ENCODE peak calls at places on chromosomes 16 and 17, in eight cellular contexts. A is astrocyte, D is lower lobe of right lung, C is fibroblast of pulmonary artery, Z is tibial artery, T is NB4, J is left lung, M is cardiac muscle cell. V is an unnamed sample.

GRCh38 chr17:7462474-7463367 is 16.7 kb downstream of the ZBTB4 start:
- DNase-seq in J (peak; percentile 75), Z (no peak), M (no peak), C (no peak), A (no peak), T (no peak), D (no peak), V (no peak)

GRCh38 chr16:11196286-11196828 is 59.6 kb downstream of the SOCS1 start:
- DNase-seq in T (no peak), J (no peak), M (no peak), D (no peak), A (peak; percentile 66), C (no peak), Z (no peak), V (peak; percentile 17)

GRCh38 chr17:36728030-36728991 is 126.9 kb downstream of the MRM1 start:
- DNase-seq in J (no peak), A (no peak), Z (no peak), T (peak; percentile 32), M (no peak), C (no peak), D (no peak), V (no peak)

GRCh38 chr17:79369532-79369931 is 241.3 kb downstream of the RBFOX3 start:
- DNase-seq in C (no peak), Z (no peak), T (no peak), M (no peak), A (no peak), D (no peak), J (peak; percentile 30), V (no peak)

GRCh38 chr16:19907161-19907992 is 22.7 kb upstream of the GPRC5B start:
- DNase-seq in M (peak; percentile 85), C (peak; percentile 79), A (peak; percentile 30), Z (peak; percentile 47), J (peak; percentile 80), D (peak; percentile 61), T (peak; percentile 70), V (peak; percentile 60)

GRCh38 chr17:74554909-74555308 is 9.0 kb upstream of the CD300C start:
- DNase-seq in Z (no peak), D (no peak), J (no peak), A (no peak), M (no peak), T (no peak), C (no peak), V (no peak)

GRCh38 chr17:329794-330420 is 22.7 kb downstream of the RPH3AL start:
- DNase-seq in C (no peak), J (peak; percentile 40), M (no peak), A (no peak), D (no peak), Z (no peak), T (no peak), V (no peak)

GRCh38 chr17:50191070-50192045 is 10.1 kb downstream of the COL1A1 start:
- DNase-seq in C (no peak), J (peak; percentile 58), A (peak; percentile 65), Z (no peak), D (no peak), M (no peak), T (no peak), V (peak; percentile 57)

GRCh38 chr17:78802459-78802858 is 20.4 kb upstream of the CYTH1 start:
- DNase-seq in D (no peak), J (no peak), Z (no peak), A (no peak), T (no peak), M (no peak), C (no peak), V (no peak)

GRCh38 chr17:38725066-38725465 is 5.1 kb upstream of the CISD3 start:
- DNase-seq in D (no peak), J (no peak), T (no peak), M (no peak), Z (no peak), A (no peak), C (no peak), V (no peak)

GRCh38 chr17:1460233-1460632 is 4.2 kb upstream of the CRK start:
- DNase-seq in C (no peak), T (no peak), Z (peak; percentile 87), M (no peak), J (peak; percentile 88), D (peak; percentile 84), A (no peak), V (peak; percentile 29)

GRCh38 chr17:77572065-77572601 is 386.4 kb upstream of the TNRC6C start:
- DNase-seq in C (no peak), A (no peak), D (peak; percentile 37), T (no peak), Z (no peak), J (no peak), M (no peak), V (no peak)

GRCh38 chr17:34979650-34980352 is 511 bp upstream of the LIG3 start:
- DNase-seq in C (no peak), T (peak; percentile 62), D (no peak), J (no peak), Z (no peak), M (no peak), A (peak; percentile 29), V (no peak)

GRCh38 chr17:64083093-64083492 is 46.9 kb downstream of the ERN1 start:
- DNase-seq in T (no peak), M (no peak), C (no peak), D (no peak), J (no peak), A (no peak), Z (no peak), V (no peak)
- TF ChIP-seq CTCF in T (no peak), M (no peak), C (no peak), D (no peak), J (no peak), A (no peak), Z (no peak), V (no peak)

GRCh38 chr16:70653406-70653805 is 7.0 kb downstream of the IL34 start:
- DNase-seq in Z (no peak), M (no peak), T (no peak), A (no peak), C (no peak), J (no peak), D (no peak), V (no peak)

GRCh38 chr16:70649300-70649699 is 2.9 kb downstream of the IL34 start:
- DNase-seq in D (no peak), C (no peak), T (no peak), M (no peak), A (no peak), Z (no peak), J (no peak), V (no peak)

GRCh38 chr16:70652322-70652721 is 6.0 kb downstream of the IL34 start:
- DNase-seq in T (no peak), C (peak; percentile 8), Z (no peak), D (no peak), A (peak; percentile 9), J (no peak), M (no peak), V (no peak)

GRCh38 chr16:70650216-70650615 is 3.9 kb downstream of the IL34 start:
- DNase-seq in T (no peak), Z (no peak), M (no peak), C (no peak), D (no peak), J (no peak), A (no peak), V (no peak)

DNA sequence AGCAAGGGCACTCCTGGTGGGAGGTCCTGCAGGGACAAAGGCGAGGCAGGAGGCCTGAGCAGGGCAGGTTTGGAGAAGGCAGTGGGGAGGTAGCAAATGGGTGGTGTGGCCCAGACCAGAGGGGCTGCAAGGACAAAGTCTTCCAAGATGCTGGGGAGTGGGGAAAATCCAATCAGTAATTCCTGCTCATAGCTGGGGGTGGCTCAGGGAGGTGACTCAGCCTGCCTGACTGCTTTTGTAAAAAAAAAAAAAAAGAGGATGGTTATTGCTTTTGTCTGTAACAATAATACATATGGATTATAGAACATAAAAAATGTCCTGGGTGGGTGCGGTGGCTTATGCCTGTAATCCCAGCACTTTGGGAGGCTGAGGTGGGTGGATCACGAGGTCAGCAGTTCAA is 5.2 kb downstream of the IL34 start:
- DNase-seq in A (peak; percentile 5), M (no peak), T (no peak), J (no peak), C (no peak), D (no peak), Z (no peak), V (no peak)
- TF ChIP-seq CTCF in A (no peak), M (no peak), T (no peak), J (no peak), C (no peak), D (no peak), Z (no peak), V (no peak)

DNA sequence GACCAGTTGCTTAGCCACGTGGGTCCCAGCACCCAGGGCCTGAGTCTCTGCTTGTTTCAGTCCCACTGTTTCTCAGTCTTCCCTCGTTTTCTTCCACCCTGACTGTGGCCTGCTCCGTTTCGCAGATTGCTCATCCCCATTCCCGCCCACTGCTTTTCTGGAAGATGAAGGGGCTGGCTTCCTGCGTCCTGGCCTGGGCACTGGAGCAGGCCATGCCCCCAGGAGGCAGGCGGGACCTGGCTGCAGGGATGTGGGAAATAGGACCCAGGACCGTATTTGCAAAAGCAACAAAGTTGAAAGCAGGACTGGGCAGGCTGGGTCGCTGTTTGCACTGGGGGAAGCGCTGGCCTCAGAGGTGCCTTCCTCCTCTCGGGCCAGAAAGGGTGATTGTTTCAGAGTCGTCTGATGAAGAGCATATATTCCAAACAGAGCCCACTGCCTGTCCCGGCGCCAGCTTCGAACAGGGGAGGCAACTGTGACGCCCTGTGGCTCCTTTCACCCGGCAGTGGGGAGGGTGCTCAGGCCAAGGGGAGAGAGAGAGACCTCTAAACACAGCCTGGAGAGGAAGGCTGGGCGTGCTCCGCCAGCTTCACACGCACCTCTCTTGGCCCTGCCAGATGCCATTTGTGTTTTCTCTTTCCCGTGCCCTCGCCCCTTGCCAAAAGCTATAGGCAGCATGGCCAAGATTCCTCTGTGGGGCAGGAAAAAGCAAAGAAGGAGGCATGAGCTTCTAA is 108.6 kb downstream of the CMIP start:
- DNase-seq in M (no peak), A (peak; percentile 59), D (peak; percentile 47), Z (no peak), T (no peak), J (no peak), C (no peak), V (no peak)
- TF ChIP-seq CTCF in M (no peak), A (no peak), D (no peak), Z (no peak), T (no peak), J (no peak), C (no peak), V (no peak)

DNA sequence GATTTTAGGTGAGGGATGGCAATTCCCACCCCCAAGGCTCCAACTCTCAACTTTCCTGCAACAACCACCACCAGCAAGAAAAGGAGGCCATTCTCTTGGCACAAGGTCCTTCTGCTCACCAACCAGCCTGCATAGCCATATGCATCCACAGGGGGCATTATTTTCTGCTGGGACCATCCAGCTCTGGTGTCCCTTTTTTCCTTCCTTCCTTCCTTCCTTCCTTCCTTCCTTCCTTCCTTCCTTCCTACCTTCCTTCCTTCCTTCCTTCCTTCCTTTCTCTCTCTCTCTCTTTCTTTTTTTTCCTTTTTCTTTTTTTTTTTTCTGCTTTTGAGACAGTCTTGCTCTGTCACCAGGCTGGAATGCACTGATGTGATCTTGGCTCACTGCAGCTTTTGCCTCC is 21.1 kb upstream of the COX10 start:
- DNase-seq in Z (no peak), D (no peak), M (no peak), C (no peak), T (peak; percentile 19), A (no peak), J (no peak), V (no peak)
- TF ChIP-seq CTCF in Z (no peak), D (peak; percentile 23), M (peak; percentile 23), C (peak; percentile 32), T (peak; percentile 53), A (peak; percentile 22), J (no peak), V (peak; percentile 65)

V was measured in HFFc6.